ENCODE peak calls at places on chromosomes 13 and 19, in seven cellular contexts. One of them, this sample, is unnamed.

GRCh38 chr13:42354246-42355117 is 82.5 kb downstream of the AKAP11 start:
- DNase-seq in HFF-Myc: no peak
- DNase-seq in Peyer's patch: peak
- DNase-seq in body of pancreas: no peak
- DNase-seq in IMR-90: peak
- DNase-seq in OCI-LY7: peak
- DNase-seq in tibial nerve: no peak
- DNase-seq in this sample: peak

GRCh38 chr19:31253816-31254551 is 95.3 kb downstream of the TSHZ3 start:
- DNase-seq in IMR-90: peak
- DNase-seq in tibial nerve: no peak
- DNase-seq in Peyer's patch: no peak
- DNase-seq in OCI-LY7: no peak
- DNase-seq in body of pancreas: no peak
- DNase-seq in HFF-Myc: no peak
- DNase-seq in this sample: no peak

GRCh38 chr19:6720369-6721112 is at the start of gene C3:
- DNase-seq in HFF-Myc: no peak
- DNase-seq in Peyer's patch: no peak
- DNase-seq in body of pancreas: peak
- DNase-seq in IMR-90: peak
- DNase-seq in OCI-LY7: no peak
- DNase-seq in tibial nerve: peak
- DNase-seq in this sample: no peak

GRCh38 chr13:44306401-44307192 is 67.0 kb upstream of the SERP2 start:
- DNase-seq in body of pancreas: peak
- DNase-seq in Peyer's patch: no peak
- DNase-seq in OCI-LY7: no peak
- DNase-seq in HFF-Myc: peak
- DNase-seq in tibial nerve: peak
- DNase-seq in IMR-90: peak
- DNase-seq in this sample: no peak

GRCh38 chr13:95603887-95604533 is 40.5 kb downstream of the DZIP1 start:
- DNase-seq in IMR-90: no peak
- DNase-seq in HFF-Myc: no peak
- DNase-seq in Peyer's patch: no peak
- DNase-seq in OCI-LY7: no peak
- DNase-seq in body of pancreas: peak
- DNase-seq in tibial nerve: no peak
- DNase-seq in this sample: no peak

GRCh38 chr13:48273346-48273745 is 30.2 kb upstream of the RB1 start:
- DNase-seq in IMR-90: no peak
- DNase-seq in Peyer's patch: no peak
- DNase-seq in HFF-Myc: no peak
- DNase-seq in tibial nerve: no peak
- DNase-seq in OCI-LY7: no peak
- DNase-seq in body of pancreas: no peak
- DNase-seq in this sample: no peak

GRCh38 chr19:41226053-41226873 is 7.2 kb downstream of the AXL start:
- DNase-seq in HFF-Myc: no peak
- DNase-seq in Peyer's patch: peak
- DNase-seq in tibial nerve: peak
- DNase-seq in IMR-90: peak
- DNase-seq in OCI-LY7: no peak
- DNase-seq in body of pancreas: peak
- DNase-seq in this sample: no peak

GRCh38 chr19:43504426-43505185 is at the start of gene PHLDB3:
- DNase-seq in tibial nerve: no peak
- DNase-seq in HFF-Myc: no peak
- DNase-seq in IMR-90: peak
- DNase-seq in OCI-LY7: no peak
- DNase-seq in body of pancreas: peak
- DNase-seq in Peyer's patch: peak
- DNase-seq in this sample: peak

GRCh38 chr13:75715598-75716523 is 79.7 kb downstream of the LMO7 start:
- DNase-seq in body of pancreas: no peak
- DNase-seq in tibial nerve: no peak
- DNase-seq in Peyer's patch: no peak
- DNase-seq in HFF-Myc: no peak
- DNase-seq in IMR-90: no peak
- DNase-seq in OCI-LY7: no peak
- DNase-seq in this sample: peak

GRCh38 chr19:35613574-35613973 is 1.0 kb downstream of the HAUS5 start:
- DNase-seq in OCI-LY7: no peak
- DNase-seq in tibial nerve: no peak
- DNase-seq in IMR-90: no peak
- DNase-seq in Peyer's patch: no peak
- DNase-seq in body of pancreas: no peak
- DNase-seq in HFF-Myc: no peak
- DNase-seq in this sample: no peak

GRCh38 chr13:24684600-24684998 is 4.4 kb downstream of the ATP12A start:
- DNase-seq in HFF-Myc: no peak
- DNase-seq in Peyer's patch: no peak
- DNase-seq in OCI-LY7: no peak
- DNase-seq in IMR-90: no peak
- DNase-seq in body of pancreas: no peak
- DNase-seq in tibial nerve: no peak
- DNase-seq in this sample: peak

GRCh38 chr13:60343978-60344377 is 53.0 kb upstream of the TDRD3 start:
- DNase-seq in body of pancreas: no peak
- DNase-seq in Peyer's patch: no peak
- DNase-seq in OCI-LY7: no peak
- DNase-seq in IMR-90: no peak
- DNase-seq in tibial nerve: no peak
- DNase-seq in HFF-Myc: no peak
- DNase-seq in this sample: no peak

GRCh38 chr13:33494596-33495214 is 209.2 kb upstream of the STARD13 start:
- DNase-seq in IMR-90: peak
- DNase-seq in Peyer's patch: no peak
- DNase-seq in HFF-Myc: peak
- DNase-seq in OCI-LY7: no peak
- DNase-seq in body of pancreas: no peak
- DNase-seq in tibial nerve: no peak
- DNase-seq in this sample: no peak

GRCh38 chr13:113116206-113116800 is 6.3 kb upstream of the F10 start:
- DNase-seq in IMR-90: no peak
- DNase-seq in Peyer's patch: no peak
- DNase-seq in tibial nerve: no peak
- DNase-seq in HFF-Myc: no peak
- DNase-seq in OCI-LY7: no peak
- DNase-seq in body of pancreas: no peak
- DNase-seq in this sample: no peak

GRCh38 chr13:95404141-95404882 is 103.1 kb upstream of the ABCC4 start:
- DNase-seq in body of pancreas: peak
- DNase-seq in HFF-Myc: peak
- DNase-seq in OCI-LY7: peak
- DNase-seq in Peyer's patch: peak
- DNase-seq in IMR-90: peak
- DNase-seq in tibial nerve: peak
- DNase-seq in this sample: peak

GRCh38 chr19:53982611-53983010 is 8.8 kb upstream of the CACNG6 start:
- DNase-seq in tibial nerve: no peak
- DNase-seq in Peyer's patch: no peak
- DNase-seq in OCI-LY7: no peak
- DNase-seq in HFF-Myc: no peak
- DNase-seq in IMR-90: no peak
- DNase-seq in body of pancreas: peak
- DNase-seq in this sample: no peak

GRCh38 chr13:49693191-49693733 is 2.0 kb upstream of the EBPL start:
- DNase-seq in HFF-Myc: no peak
- DNase-seq in body of pancreas: no peak
- DNase-seq in tibial nerve: no peak
- DNase-seq in OCI-LY7: no peak
- DNase-seq in IMR-90: peak
- DNase-seq in Peyer's patch: no peak
- DNase-seq in this sample: no peak

GRCh38 chr13:113595131-113595530 is 10.6 kb downstream of the TFDP1 start:
- DNase-seq in body of pancreas: no peak
- DNase-seq in HFF-Myc: no peak
- DNase-seq in tibial nerve: no peak
- DNase-seq in OCI-LY7: no peak
- DNase-seq in Peyer's patch: no peak
- DNase-seq in IMR-90: no peak
- DNase-seq in this sample: no peak

GRCh38 chr13:52845334-52845761 is 3.1 kb downstream of the PCDH8 start:
- DNase-seq in OCI-LY7: no peak
- DNase-seq in Peyer's patch: no peak
- DNase-seq in tibial nerve: no peak
- DNase-seq in IMR-90: no peak
- DNase-seq in body of pancreas: no peak
- DNase-seq in HFF-Myc: no peak
- DNase-seq in this sample: no peak
- TF ChIP-seq CTCF in OCI-LY7: peak
- TF ChIP-seq CTCF in Peyer's patch: no peak
- TF ChIP-seq CTCF in tibial nerve: no peak
- TF ChIP-seq CTCF in IMR-90: no peak
- TF ChIP-seq CTCF in body of pancreas: no peak
- TF ChIP-seq CTCF in HFF-Myc: peak
- TF ChIP-seq CTCF in this sample: peak

GRCh38 chr19:13872695-13873389 is 4.1 kb upstream of the NANOS3 start:
- DNase-seq in OCI-LY7: no peak
- DNase-seq in body of pancreas: peak
- DNase-seq in IMR-90: no peak
- DNase-seq in HFF-Myc: no peak
- DNase-seq in Peyer's patch: no peak
- DNase-seq in tibial nerve: no peak
- DNase-seq in this sample: no peak
- H3K4me3 ChIP-seq in OCI-LY7: peak
- H3K4me3 ChIP-seq in body of pancreas: no peak
- H3K4me3 ChIP-seq in IMR-90: no peak
- H3K4me3 ChIP-seq in HFF-Myc: peak
- H3K4me3 ChIP-seq in Peyer's patch: peak
- H3K4me3 ChIP-seq in tibial nerve: peak
- H3K4me3 ChIP-seq in this sample: peak

GRCh38 chr13:106152047-106152446 is 383.4 kb downstream of the EFNB2 start:
- DNase-seq in Peyer's patch: no peak
- DNase-seq in IMR-90: no peak
- DNase-seq in body of pancreas: no peak
- DNase-seq in tibial nerve: no peak
- DNase-seq in HFF-Myc: no peak
- DNase-seq in OCI-LY7: no peak
- DNase-seq in this sample: no peak
- TF ChIP-seq CTCF in Peyer's patch: no peak
- TF ChIP-seq CTCF in IMR-90: no peak
- TF ChIP-seq CTCF in body of pancreas: no peak
- TF ChIP-seq CTCF in tibial nerve: no peak
- TF ChIP-seq CTCF in HFF-Myc: no peak
- TF ChIP-seq CTCF in OCI-LY7: no peak
- TF ChIP-seq CTCF in this sample: no peak

DNA sequence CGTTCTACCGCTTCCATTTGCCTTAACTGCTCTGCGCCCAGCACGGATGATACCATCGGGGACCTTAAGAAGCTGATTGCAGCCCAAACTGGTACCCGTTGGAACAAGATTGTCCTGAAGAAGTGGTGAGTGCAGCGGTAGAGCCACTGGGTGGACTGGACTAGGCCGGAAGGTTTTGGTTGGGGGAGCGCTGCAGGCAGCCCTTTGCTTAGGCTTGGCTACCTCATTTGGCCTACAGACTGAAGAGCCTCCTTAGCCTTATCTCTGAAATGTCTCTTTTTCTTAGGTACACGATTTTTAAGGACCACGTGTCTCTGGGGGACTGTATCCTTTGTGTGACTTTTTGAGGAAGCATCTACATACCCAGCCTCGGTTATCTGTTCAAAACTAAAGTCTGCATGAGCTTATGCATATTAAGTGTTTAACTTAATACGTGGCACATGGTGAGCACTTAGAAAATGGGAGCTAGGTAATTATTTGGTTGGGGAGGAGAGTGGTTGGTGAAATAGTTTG is 889 bp downstream of the UBL5 start:
- DNase-seq in HFF-Myc: no peak
- DNase-seq in OCI-LY7: peak
- DNase-seq in IMR-90: no peak
- DNase-seq in body of pancreas: no peak
- DNase-seq in tibial nerve: no peak
- DNase-seq in Peyer's patch: no peak
- DNase-seq in this sample: no peak
- H3K4me3 ChIP-seq in HFF-Myc: peak
- H3K4me3 ChIP-seq in OCI-LY7: peak
- H3K4me3 ChIP-seq in IMR-90: peak
- H3K4me3 ChIP-seq in body of pancreas: no peak
- H3K4me3 ChIP-seq in tibial nerve: peak
- H3K4me3 ChIP-seq in Peyer's patch: peak
- H3K4me3 ChIP-seq in this sample: peak

DNA sequence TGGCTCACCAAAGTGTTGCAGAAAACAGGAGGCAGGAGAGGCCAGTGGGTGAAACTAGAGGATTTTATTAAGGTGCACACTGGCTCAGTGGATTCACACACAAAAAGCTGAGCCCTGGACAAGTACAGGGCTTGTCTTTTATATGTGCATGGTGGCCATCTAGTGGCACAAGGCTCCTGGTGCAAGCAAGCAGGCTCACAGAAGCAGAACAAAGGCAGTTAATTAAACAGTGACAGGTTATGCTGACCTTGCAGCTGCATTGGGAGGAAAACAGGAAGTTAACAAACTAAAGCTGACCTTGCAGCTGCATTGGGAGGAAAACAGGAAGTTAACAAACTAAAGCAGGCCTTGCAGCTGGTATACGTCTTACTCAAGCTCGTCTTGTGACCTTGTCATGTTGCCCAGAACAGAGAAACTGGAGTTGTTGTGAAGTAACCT is 65.3 kb upstream of the ZNF681 start:
- DNase-seq in tibial nerve: no peak
- DNase-seq in Peyer's patch: no peak
- DNase-seq in OCI-LY7: peak
- DNase-seq in IMR-90: no peak
- DNase-seq in HFF-Myc: no peak
- DNase-seq in body of pancreas: no peak
- DNase-seq in this sample: peak
- TF ChIP-seq CTCF in tibial nerve: no peak
- TF ChIP-seq CTCF in Peyer's patch: peak
- TF ChIP-seq CTCF in OCI-LY7: peak
- TF ChIP-seq CTCF in IMR-90: no peak
- TF ChIP-seq CTCF in HFF-Myc: peak
- TF ChIP-seq CTCF in body of pancreas: no peak
- TF ChIP-seq CTCF in this sample: no peak